ENCODE peak calls at places on chromosomes 6 and 20, in eight cellular contexts. N is NCI-H2081 treated with DMSO at 0.1 percent for 48 hours; W is neural progenitor cell; V is effector memory CD8-positive, alpha-beta T cell; H is HT-29; A is EL; R is upper lobe of right lung; J is HepG2. M is an unnamed sample.

GRCh38 chr20:49964964-49965780 is 17.6 kb upstream of the SNAI1 start:
- DNase-seq in N (no peak), W (peak; percentile 67), V (no peak), H (peak; percentile 81), A (peak; percentile 49), R (no peak), J (peak; percentile 76), M (no peak)

GRCh38 chr20:33675127-33675954 is 1.1 kb upstream of the NECAB3 start:
- DNase-seq in N (no peak), W (no peak), V (no peak), H (no peak), A (no peak), R (no peak), J (no peak), M (peak; percentile 47)

GRCh38 chr6:36334832-36335459 is 1.7 kb downstream of the BNIP5 start:
- DNase-seq in N (no peak), W (no peak), V (no peak), H (peak; percentile 81), A (no peak), R (no peak), J (peak; percentile 60), M (no peak)

GRCh38 chr20:57627972-57628650 is 7.9 kb upstream of the ZBP1 start:
- DNase-seq in N (no peak), W (no peak), V (peak; percentile 67), H (no peak), A (peak; percentile 40), R (peak; percentile 64), J (no peak), M (peak; percentile 35)

GRCh38 chr6:136761227-136761922 is 30.9 kb downstream of the MAP3K5 start:
- DNase-seq in N (no peak), W (no peak), V (peak; percentile 22), H (no peak), A (no peak), R (no peak), J (no peak), M (no peak)

GRCh38 chr6:26211963-26212362 is 124.7 kb downstream of the HFE start:
- DNase-seq in N (no peak), W (no peak), V (no peak), H (peak; percentile 6), A (no peak), R (no peak), J (no peak), M (no peak)

GRCh38 chr20:42432931-42433330 is 756.8 kb downstream of the PTPRT start:
- DNase-seq in N (no peak), W (no peak), V (no peak), H (no peak), A (no peak), R (no peak), J (no peak), M (no peak)

GRCh38 chr6:10412165-10412947 is 2.5 kb downstream of the TFAP2A start:
- DNase-seq in N (peak; percentile 59), W (peak; percentile 73), V (no peak), H (no peak), A (peak; percentile 96), R (peak; percentile 70), J (no peak), M (no peak)

GRCh38 chr6:84597238-84597875 is 167.0 kb downstream of the TBX18 start:
- DNase-seq in N (no peak), W (no peak), V (no peak), H (no peak), A (no peak), R (no peak), J (no peak), M (no peak)

GRCh38 chr6:24905485-24905884 is 30.3 kb downstream of the RIPOR2 start:
- DNase-seq in N (no peak), W (no peak), V (no peak), H (no peak), A (no peak), R (no peak), J (no peak), M (no peak)

GRCh38 chr6:51027283-51028065 is 208.8 kb downstream of the TFAP2B start:
- DNase-seq in N (no peak), W (no peak), V (no peak), H (no peak), A (no peak), R (no peak), J (no peak), M (no peak)

GRCh38 chr6:99604161-99605073 is 2.2 kb upstream of the PRDM13 start:
- DNase-seq in N (no peak), W (peak; percentile 48), V (no peak), H (no peak), A (no peak), R (no peak), J (no peak), M (no peak)

GRCh38 chr6:162854734-162855191 is 127.0 kb downstream of the PACRG start:
- DNase-seq in N (no peak), W (peak; percentile 23), V (no peak), H (no peak), A (no peak), R (no peak), J (no peak), M (peak; percentile 42)

GRCh38 chr6:108441141-108441540 is 119.6 kb upstream of the FOXO3 start:
- DNase-seq in N (no peak), W (no peak), V (no peak), H (no peak), A (no peak), R (no peak), J (no peak), M (no peak)

GRCh38 chr6:3380344-3381232 is 76.3 kb downstream of the SLC22A23 start:
- DNase-seq in N (no peak), W (no peak), V (no peak), H (peak; percentile 79), A (no peak), R (peak; percentile 80), J (peak; percentile 96), M (no peak)

GRCh38 chr6:113654396-113654795 is 202.7 kb upstream of the MARCKS start:
- DNase-seq in N (no peak), W (no peak), V (no peak), H (peak; percentile 76), A (peak; percentile 81), R (peak; percentile 91), J (no peak), M (peak; percentile 42)

GRCh38 chr6:134342211-134342610 is 24.3 kb upstream of the SGK1 start:
- DNase-seq in N (no peak), W (no peak), V (no peak), H (no peak), A (no peak), R (no peak), J (no peak), M (no peak)

GRCh38 chr6:153084393-153084792 is 46.7 kb downstream of the RGS17 start:
- DNase-seq in N (no peak), W (no peak), V (no peak), H (no peak), A (peak; percentile 4), R (no peak), J (no peak), M (no peak)

GRCh38 chr6:163199371-163199770 is 215.1 kb upstream of the QKI start:
- DNase-seq in N (no peak), W (no peak), V (no peak), H (no peak), A (no peak), R (no peak), J (no peak), M (no peak)

GRCh38 chr20:37344506-37345338 is 1.2 kb upstream of the SRC start:
- DNase-seq in N (no peak), W (no peak), V (no peak), H (peak; percentile 99), A (no peak), R (peak; percentile 83), J (peak; percentile 77), M (no peak)

GRCh38 chr6:2658788-2659187 is 91.9 kb downstream of the MYLK4 start:
- DNase-seq in N (no peak), W (no peak), V (no peak), H (peak; percentile 57), A (peak; percentile 10), R (no peak), J (peak; percentile 68), M (no peak)